ENCODE peak calls at places on chromosome 19, in six cellular contexts. P, I, W, H, D and B are unnamed samples.
A peak's percentile ranks its signal among the peaks of the same experiment; 100 is the strongest.

GRCh38 chr19:34088292-34088691 is 84.0 kb upstream of the LSM14A start:
- DNase-seq in P (no peak), D (no peak), I (no peak), W (no peak), H (no peak), B (no peak)

GRCh38 chr19:55355213-55355821 is 798 bp upstream of the COX6B2 start:
- DNase-seq in D (no peak), I (no peak), P (no peak), H (no peak), W (no peak), B (no peak)

GRCh38 chr19:4653793-4654436 is 14.6 kb downstream of the TNFAIP8L1 start:
- DNase-seq in H (no peak), I (no peak), P (no peak), D (no peak), W (no peak), B (no peak)

GRCh38 chr19:51093510-51094345 is 11.0 kb upstream of the KLK14 start:
- DNase-seq in H (no peak), D (no peak), I (no peak), P (no peak), W (no peak), B (no peak)

GRCh38 chr19:19399733-19400438 is 5.6 kb upstream of the GATAD2A start:
- DNase-seq in P (no peak), H (no peak), W (no peak), I (no peak), D (no peak), B (no peak)

GRCh38 chr19:40762754-40763153 is 11.8 kb downstream of the SNRPA start:
- DNase-seq in W (no peak), D (no peak), P (no peak), H (no peak), I (no peak), B (no peak)

GRCh38 chr19:52896431-52897148 is 845 bp downstream of the ZNF320 start:
- DNase-seq in W (no peak), P (no peak), D (peak; percentile 49), H (peak; percentile 9), I (no peak), B (peak; percentile 30)

GRCh38 chr19:3098141-3098514 is 4.0 kb downstream of the GNA11 start:
- DNase-seq in W (no peak), P (no peak), I (no peak), H (no peak), D (no peak), B (no peak)

GRCh38 chr19:42091300-42092266 is 15.6 kb downstream of the ZNF574 start:
- DNase-seq in H (no peak), I (no peak), W (no peak), D (no peak), P (no peak), B (no peak)

GRCh38 chr19:52635786-52636570 is 2.2 kb downstream of the ZNF83 start:
- DNase-seq in P (no peak), H (no peak), D (no peak), I (no peak), W (no peak), B (no peak)

GRCh38 chr19:48752511-48753365 is at the start of gene FUT1:
- DNase-seq in D (peak; percentile 98), H (no peak), I (peak; percentile 88), W (no peak), P (no peak), B (no peak)

GRCh38 chr19:51107406-51108065 is 673 bp downstream of the CTU1 start:
- DNase-seq in W (peak; percentile 41), P (peak; percentile 37), D (no peak), H (peak; percentile 8), I (no peak), B (no peak)

GRCh38 chr19:49847731-49848696 is 2.9 kb upstream of the PTOV1 start:
- DNase-seq in H (no peak), I (no peak), D (no peak), P (no peak), W (no peak), B (no peak)

GRCh38 chr19:2138061-2138728 is 13.2 kb downstream of the AP3D1 start:
- DNase-seq in P (no peak), I (no peak), D (no peak), W (no peak), H (no peak), B (no peak)

GRCh38 chr19:16066611-16067104 is 9.6 kb upstream of the TPM4 start:
- DNase-seq in D (no peak), P (peak; percentile 81), H (no peak), W (no peak), I (no peak), B (no peak)

GRCh38 chr19:29644179-29644578 is 21.1 kb upstream of the PLEKHF1 start:
- DNase-seq in P (no peak), D (no peak), H (no peak), I (no peak), W (no peak), B (no peak)

GRCh38 chr19:55494172-55494761 is 6.0 kb downstream of the SSC5D start:
- DNase-seq in I (no peak), D (no peak), P (no peak), H (no peak), W (no peak), B (peak; percentile 85)

GRCh38 chr19:48418317-48419064 is 25.0 kb downstream of the GRIN2D start:
- DNase-seq in D (no peak), W (no peak), H (no peak), I (no peak), P (no peak), B (no peak)

GRCh38 chr19:40672038-40672437 is 18.4 kb downstream of the NUMBL start:
- DNase-seq in P (no peak), W (no peak), H (no peak), I (no peak), D (no peak), B (no peak)

GRCh38 chr19:48830088-48830487 is 6.2 kb downstream of the HSD17B14 start:
- DNase-seq in H (no peak), I (no peak), D (no peak), P (no peak), W (no peak), B (no peak)

GRCh38 chr19:45115809-45116615 is 23.0 kb downstream of the PPP1R37 start:
- DNase-seq in H (no peak), W (no peak), D (no peak), I (no peak), P (no peak), B (no peak)

GRCh38 chr19:45331411-45331810 is 8.7 kb upstream of the CKM start:
- DNase-seq in D (no peak), P (peak; percentile 22), I (no peak), H (no peak), W (no peak), B (no peak)

GRCh38 chr19:41998246-41999020 is 4.4 kb upstream of the ATP1A3 start:
- DNase-seq in W (peak; percentile 86), H (no peak), P (peak; percentile 17), D (no peak), I (no peak), B (no peak)

DNA sequence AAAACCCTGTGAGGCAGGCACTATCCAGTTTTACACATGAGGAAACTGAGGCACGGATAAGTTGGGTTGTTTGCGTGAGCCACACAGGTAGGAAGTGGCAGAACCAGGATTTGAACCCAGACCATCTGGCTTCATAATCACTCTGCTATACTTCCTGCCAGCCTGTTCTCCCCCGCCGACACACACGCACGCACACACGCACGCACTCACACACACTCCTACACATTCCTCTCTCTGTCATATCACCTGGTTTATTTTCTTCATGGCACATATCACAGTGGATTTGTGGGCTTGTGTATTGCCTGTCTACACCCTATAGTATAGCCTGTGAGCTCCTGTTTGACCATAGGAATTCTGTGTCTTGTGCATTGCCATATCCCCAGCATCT is 140.0 kb downstream of the SIPA1L3 start:
- DNase-seq in D (no peak), W (no peak), I (no peak), P (no peak), H (no peak), B (no peak)
- H3K9me3 ChIP-seq in D (no peaks in the 10 kb centered on the region), W (peaks cover 8% of the 10 kb centered on the region), I (peaks cover 2% of the 10 kb centered on the region), P (no peaks in the 10 kb centered on the region), H (no peaks in the 10 kb centered on the region), B (no peaks in the 10 kb centered on the region)

GRCh38 chr19:1039646-1040475 is at the start of gene ABCA7:
- DNase-seq in D (peak; percentile 100), H (peak; percentile 94), I (peak; percentile 100), W (peak; percentile 68), P (peak; percentile 90), B (peak; percentile 96)
- TF ChIP-seq POLR2A in D (peak; percentile 81), H (peak; percentile 30), I (no peak), W (no peak), P (peak; percentile 35), B (peak; percentile 29)

GRCh38 chr19:17321655-17322489 is 12.5 kb downstream of the DDA1 start:
- DNase-seq in W (no peak), P (no peak), H (no peak), D (no peak), I (no peak), B (no peak)

GRCh38 chr19:17323973-17324327 is 10.7 kb downstream of the ANO8 start:
- DNase-seq in P (no peak), W (no peak), H (no peak), I (no peak), D (no peak), B (no peak)

GRCh38 chr19:17324357-17325114 is 10.1 kb downstream of the ANO8 start:
- DNase-seq in D (no peak), I (no peak), W (no peak), H (no peak), P (no peak), B (no peak)

GRCh38 chr19:17323274-17323972 is 11.2 kb downstream of the ANO8 start:
- DNase-seq in H (no peak), I (no peak), P (no peak), D (no peak), W (no peak), B (no peak)

DNA sequence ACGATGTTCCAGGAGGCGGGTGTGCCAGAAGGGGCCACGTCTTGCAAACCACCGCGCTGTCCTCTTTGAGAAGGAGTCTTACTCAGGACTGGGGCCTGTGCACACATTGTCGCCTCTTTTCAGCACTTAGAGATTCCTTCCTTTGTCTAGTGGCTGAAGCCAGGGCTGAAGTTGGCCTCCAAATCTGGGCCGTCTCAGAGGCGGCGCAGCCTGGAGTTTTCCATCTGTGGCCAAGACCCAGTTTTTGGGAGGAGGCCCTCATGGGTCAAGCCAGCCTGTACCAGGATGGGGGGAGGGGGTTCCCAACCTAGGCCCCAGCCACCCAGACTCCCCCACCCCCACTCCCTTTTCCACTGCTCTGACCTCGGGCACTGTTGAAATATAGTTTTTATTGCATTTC is 11.8 kb downstream of the ANO8 start:
- DNase-seq in P (no peak), W (no peak), I (no peak), D (no peak), H (no peak), B (no peak)
- H3K9me3 ChIP-seq in P (no peaks in the 10 kb centered on the region), W (no peaks in the 10 kb centered on the region), I (no peaks in the 10 kb centered on the region), D (no peaks in the 10 kb centered on the region), H (no peaks in the 10 kb centered on the region), B (no peaks in the 10 kb centered on the region)

DNA sequence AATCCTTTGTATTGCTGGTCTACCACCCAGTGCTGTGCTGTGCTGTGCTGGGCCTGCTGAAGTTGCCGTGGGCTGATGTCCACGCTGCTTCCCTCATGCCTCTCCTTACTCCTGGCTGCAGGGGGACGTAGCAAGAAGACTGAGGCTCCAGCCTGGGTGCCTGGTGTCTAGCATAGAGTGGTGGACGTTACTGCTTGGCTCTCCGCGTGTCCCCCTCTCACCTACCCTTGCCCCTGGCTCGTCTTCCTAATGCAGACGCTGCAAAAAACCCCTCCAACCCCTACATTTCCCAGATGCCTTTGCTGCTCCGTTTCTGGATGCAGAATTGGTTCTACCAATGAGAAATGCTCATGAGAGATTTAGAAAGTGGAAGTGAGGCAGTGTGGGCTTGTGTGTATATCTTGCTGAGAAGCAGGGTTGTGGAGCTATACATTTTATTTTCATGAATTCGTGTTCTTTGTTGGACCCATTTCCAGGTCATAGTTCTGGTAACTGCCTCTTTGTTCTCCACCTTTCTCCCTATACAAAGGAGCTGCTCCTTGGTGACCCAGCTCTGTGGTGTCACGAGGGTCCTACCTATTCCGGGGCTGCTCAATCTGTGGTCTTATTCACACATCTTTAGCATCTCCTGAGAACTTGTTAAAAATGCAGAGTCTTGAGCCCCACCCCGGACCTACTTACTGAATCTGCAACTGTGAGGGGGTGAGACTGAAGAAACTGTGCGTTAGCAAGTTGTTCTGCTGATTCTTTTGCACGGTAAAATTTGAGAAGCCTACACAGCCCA is 7.9 kb upstream of the DENND1C start:
- DNase-seq in H (no peak), P (no peak), D (no peak), W (no peak), I (no peak), B (no peak)
- TF ChIP-seq POLR2A in H (no peak), P (no peak), D (no peak), W (no peak), I (no peak), B (no peak)